ENCODE peak calls at places on chromosomes 5 and 9, in eight cellular contexts. C is body of pancreas; Y is NCI-H774; B is NCI-H1694 treated with DMSO at 0.1 percent for 48 hours; P is right atrium auricular region; V is frontal cortex; O is activated CD4-positive, CD25-positive, alpha-beta regulatory T cell treated with anti-CD3 and anti-CD28 coated beads, Interleukin-2, amount 50 U/mL, for 72 hours; H is OCI-M1. M is an unnamed sample.

GRCh38 chr9:78031271-78031825 is at the start of gene GNAQ:
- DNase-seq in H (no peak), V (peak; percentile 44), C (peak; percentile 20), O (peak; percentile 57), B (no peak), P (no peak), Y (no peak), M (no peak)

GRCh38 chr5:65811895-65812294 is 89.9 kb downstream of the NLN start:
- DNase-seq in V (no peak), Y (no peak), B (no peak), H (no peak), O (no peak), C (no peak), P (no peak), M (no peak)

GRCh38 chr5:55907927-55908326 is 56.8 kb downstream of the IL31RA start:
- DNase-seq in Y (no peak), H (no peak), O (no peak), P (no peak), V (no peak), B (no peak), C (no peak), M (no peak)

GRCh38 chr9:89923961-89924504 is 319.2 kb downstream of the GADD45G start:
- DNase-seq in Y (no peak), B (no peak), P (peak; percentile 55), C (peak; percentile 32), O (no peak), V (no peak), H (no peak), M (no peak)

GRCh38 chr5:31193591-31194457 is at the start of gene CDH6:
- DNase-seq in C (peak; percentile 11), H (no peak), B (no peak), P (no peak), Y (peak; percentile 71), O (no peak), V (peak; percentile 63), M (no peak)

GRCh38 chr9:136978073-136978864 is 965 bp downstream of the PTGDS start:
- DNase-seq in B (no peak), C (peak; percentile 60), Y (peak; percentile 56), H (peak; percentile 65), V (peak; percentile 96), P (no peak), O (peak; percentile 73), M (no peak)

GRCh38 chr9:68416891-68417570 is 60.6 kb downstream of the PGM5 start:
- DNase-seq in H (peak; percentile 78), B (no peak), P (no peak), O (no peak), C (no peak), Y (no peak), V (no peak), M (no peak)

GRCh38 chr5:152462021-152462721 is 57.1 kb upstream of the NMUR2 start:
- DNase-seq in O (no peak), V (no peak), B (no peak), C (no peak), P (no peak), Y (no peak), H (no peak), M (no peak)

GRCh38 chr9:24464321-24464951 is 81.3 kb downstream of the IZUMO3 start:
- DNase-seq in P (no peak), B (no peak), V (no peak), Y (no peak), O (no peak), H (no peak), C (no peak), M (no peak)

GRCh38 chr5:16712600-16712999 is 95.8 kb upstream of the RETREG1 start:
- DNase-seq in B (no peak), V (no peak), O (no peak), H (no peak), Y (no peak), C (no peak), P (no peak), M (no peak)

GRCh38 chr5:172818081-172818480 is 16.0 kb upstream of the ERGIC1 start:
- DNase-seq in V (no peak), H (no peak), O (no peak), B (no peak), Y (no peak), P (no peak), C (no peak), M (no peak)

GRCh38 chr5:140588311-140589070 is 23.9 kb downstream of the SLC35A4 start:
- DNase-seq in O (no peak), H (no peak), P (no peak), B (no peak), Y (no peak), C (no peak), V (no peak), M (no peak)

GRCh38 chr9:89605181-89606048 is 603 bp downstream of the GADD45G start:
- DNase-seq in O (peak; percentile 70), V (peak; percentile 68), C (peak; percentile 70), B (no peak), H (no peak), P (peak; percentile 84), Y (peak; percentile 34), M (no peak)

GRCh38 chr9:33159058-33159759 is 7.9 kb downstream of the B4GALT1 start:
- DNase-seq in O (no peak), V (no peak), P (peak; percentile 84), H (peak; percentile 79), C (peak; percentile 63), Y (no peak), B (no peak), M (no peak)

GRCh38 chr9:34741628-34742027 is 31.7 kb upstream of the CCL21 start:
- DNase-seq in Y (no peak), H (peak; percentile 56), O (no peak), P (no peak), C (no peak), V (no peak), B (no peak), M (no peak)

GRCh38 chr5:82522912-82523311 is 244.8 kb upstream of the RPS23 start:
- DNase-seq in Y (no peak), V (no peak), O (no peak), P (no peak), H (no peak), C (no peak), B (no peak), M (no peak)

GRCh38 chr9:91817106-91817492 is 132.9 kb downstream of the ROR2 start:
- DNase-seq in V (no peak), Y (no peak), O (no peak), C (no peak), P (no peak), H (no peak), B (no peak), M (no peak)

GRCh38 chr9:84841915-84842314 is 172.4 kb downstream of the NTRK2 start:
- DNase-seq in Y (no peak), O (no peak), C (no peak), H (no peak), B (no peak), P (no peak), V (no peak), M (no peak)

GRCh38 chr5:180421672-180422071 is 68.5 kb upstream of the GFPT2 start:
- DNase-seq in O (no peak), C (no peak), H (no peak), Y (no peak), P (no peak), B (no peak), V (no peak), M (no peak)

M was measured in D721Med.